ENCODE peak calls at places on chromosomes 13 and 19, in five cellular contexts. B is IMR-90, I is neuronal stem cell, F is trophoblast cell, T is mesenchymal stem cell. L is an unnamed sample.
A peak's percentile ranks its signal among the peaks of the same experiment; 100 is the strongest.

GRCh38 chr13:21458457-21458815 is 667 bp downstream of the ZDHHC20 start:
- DNase-seq in B (no peak), T (no peak), I (no peak), F (peak; percentile 77), L (peak; percentile 66)

GRCh38 chr19:19533826-19534225 is 4.2 kb upstream of the CILP2 start:
- DNase-seq in F (no peak), B (no peak), T (no peak), I (no peak), L (no peak)

GRCh38 chr13:29853131-29853530 is 2.7 kb upstream of the UBL3 start:
- DNase-seq in I (no peak), B (no peak), T (no peak), F (no peak), L (no peak)

GRCh38 chr13:68697551-68697950 is 1410.1 kb upstream of the ATXN8OS start:
- DNase-seq in F (no peak), B (no peak), T (peak; percentile 42), I (no peak), L (no peak)

GRCh38 chr13:41682766-41683165 is 225.4 kb downstream of the RGCC start:
- DNase-seq in B (no peak), T (no peak), I (no peak), F (peak; percentile 76), L (no peak)

GRCh38 chr19:14114854-14115253 is 2.7 kb downstream of the PRKACA start:
- DNase-seq in T (no peak), B (no peak), F (peak; percentile 51), I (no peak), L (peak; percentile 67)

GRCh38 chr19:29001006-29001921 is 211.7 kb downstream of the UQCRFS1 start:
- DNase-seq in B (no peak), F (peak; percentile 88), I (no peak), T (no peak), L (no peak)

GRCh38 chr13:68850160-68850559 is 1257.5 kb upstream of the ATXN8OS start:
- DNase-seq in I (no peak), T (peak; percentile 45), B (no peak), F (peak; percentile 80), L (no peak)

GRCh38 chr19:36420961-36421748 is 2.7 kb upstream of the ZFP82 start:
- DNase-seq in T (peak; percentile 28), F (peak; percentile 68), B (peak; percentile 27), I (peak; percentile 14), L (peak; percentile 31)

GRCh38 chr13:70523622-70524021 is 415.4 kb upstream of the KLHL1 start:
- DNase-seq in F (no peak), I (no peak), T (peak; percentile 32), B (no peak), L (no peak)

GRCh38 chr13:101712026-101712348 is 259.5 kb downstream of the ITGBL1 start:
- DNase-seq in I (no peak), F (no peak), T (no peak), B (no peak), L (no peak)

GRCh38 chr13:34360702-34361101 is 542.8 kb downstream of the RFC3 start:
- DNase-seq in F (peak; percentile 68), I (no peak), B (no peak), T (no peak), L (no peak)

GRCh38 chr13:97327521-97328221 is 105.5 kb downstream of the MBNL2 start:
- DNase-seq in I (no peak), B (peak; percentile 16), T (no peak), F (no peak), L (no peak)

GRCh38 chr19:19652482-19653295 is 9.2 kb upstream of the GMIP start:
- DNase-seq in F (no peak), I (no peak), T (no peak), B (peak; percentile 30), L (no peak)

GRCh38 chr19:16463991-16464575 is 7.7 kb downstream of the EPS15L1 start:
- DNase-seq in F (peak; percentile 85), I (no peak), B (peak; percentile 64), T (peak; percentile 61), L (no peak)

GRCh38 chr13:47178090-47178950 is 281.5 kb upstream of the HTR2A start:
- DNase-seq in B (no peak), F (peak; percentile 7), I (no peak), T (no peak), L (no peak)

GRCh38 chr13:44402902-44403719 is 29.5 kb downstream of the SERP2 start:
- DNase-seq in B (no peak), T (no peak), F (peak; percentile 65), I (no peak), L (no peak)

GRCh38 chr19:48835734-48836088 is 580 bp downstream of the HSD17B14 start:
- DNase-seq in F (peak; percentile 96), B (peak; percentile 71), I (peak; percentile 90), T (peak; percentile 91), L (peak; percentile 95)

GRCh38 chr13:38735655-38736440 is 49.0 kb downstream of the FREM2 start:
- DNase-seq in B (no peak), F (peak; percentile 49), I (no peak), T (no peak), L (no peak)

GRCh38 chr19:18915639-18916038 is 3.5 kb downstream of the COPE start:
- DNase-seq in F (no peak), T (peak; percentile 45), I (no peak), B (peak; percentile 30), L (peak; percentile 71)

GRCh38 chr19:44968670-44969069 is 13.5 kb downstream of the CLPTM1 start:
- DNase-seq in B (no peak), T (no peak), I (no peak), F (no peak), L (no peak)

GRCh38 chr19:51689751-51690358 is 3.3 kb upstream of the SPACA6 start:
- DNase-seq in T (peak; percentile 64), B (no peak), I (peak; percentile 68), F (peak; percentile 45), L (peak; percentile 84)

GRCh38 chr19:5103061-5103701 is 134.3 kb downstream of the KDM4B start:
- DNase-seq in I (no peak), F (no peak), T (no peak), B (peak; percentile 12), L (no peak)

GRCh38 chr19:13154241-13154778 is 4.1 kb downstream of the IER2 start:
- DNase-seq in F (peak; percentile 79), T (peak; percentile 82), I (peak; percentile 46), B (peak; percentile 95), L (peak; percentile 41)

GRCh38 chr13:51502206-51502651 is 49.4 kb upstream of the INTS6 start:
- DNase-seq in F (no peak), B (peak; percentile 59), I (no peak), T (peak; percentile 28), L (no peak)

GRCh38 chr13:29684441-29684840 is 89.0 kb upstream of the SLC7A1 start:
- DNase-seq in B (peak; percentile 34), I (no peak), F (no peak), T (no peak), L (no peak)

DNA sequence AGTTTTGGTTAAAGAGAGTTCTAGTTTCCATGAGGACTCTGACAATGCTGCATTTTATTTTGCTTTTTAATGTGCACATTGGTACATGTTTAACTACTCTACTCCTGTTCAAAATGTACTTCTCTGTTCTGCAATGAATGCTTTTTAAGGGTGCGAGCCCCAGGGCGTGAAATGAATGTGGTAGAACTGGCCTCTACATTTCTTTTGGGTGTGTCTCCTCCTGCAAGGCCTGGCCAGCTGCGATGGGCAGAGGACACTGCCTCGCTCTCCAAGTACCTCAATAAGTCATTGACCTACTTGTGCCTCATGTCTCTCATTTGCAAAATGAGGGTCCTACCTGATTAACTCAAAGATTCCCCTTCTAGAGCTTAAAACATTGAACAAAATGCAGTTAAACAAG is 6.7 kb downstream of the RGS9BP start:
- DNase-seq in F (peak; percentile 51), I (no peak), B (no peak), T (no peak), L (no peak)
- H4K91ac ChIP-seq in F (no peak overlapping the region), I (no peak overlapping the region), B (no peak overlapping the region), T (no peak overlapping the region), L (no peak overlapping the region)

GRCh38 chr13:113209336-113209879 is at the start of gene CUL4A:
- DNase-seq in B (peak; percentile 60), T (peak; percentile 84), I (peak; percentile 84), F (peak; percentile 75), L (peak; percentile 71)

GRCh38 chr13:113208424-113209335 is at the start of gene PCID2:
- DNase-seq in F (peak; percentile 96), T (peak; percentile 90), B (peak; percentile 84), I (peak; percentile 94), L (peak; percentile 89)

GRCh38 chr13:113209880-113210421 is 538 bp downstream of the CUL4A start:
- DNase-seq in B (peak; percentile 55), T (peak; percentile 82), I (peak; percentile 47), F (peak; percentile 84), L (peak; percentile 72)

GRCh38 chr13:113205428-113205931 is 3.0 kb downstream of the PCID2 start:
- DNase-seq in B (peak; percentile 65), I (no peak), F (no peak), T (peak; percentile 44), L (no peak)

DNA sequence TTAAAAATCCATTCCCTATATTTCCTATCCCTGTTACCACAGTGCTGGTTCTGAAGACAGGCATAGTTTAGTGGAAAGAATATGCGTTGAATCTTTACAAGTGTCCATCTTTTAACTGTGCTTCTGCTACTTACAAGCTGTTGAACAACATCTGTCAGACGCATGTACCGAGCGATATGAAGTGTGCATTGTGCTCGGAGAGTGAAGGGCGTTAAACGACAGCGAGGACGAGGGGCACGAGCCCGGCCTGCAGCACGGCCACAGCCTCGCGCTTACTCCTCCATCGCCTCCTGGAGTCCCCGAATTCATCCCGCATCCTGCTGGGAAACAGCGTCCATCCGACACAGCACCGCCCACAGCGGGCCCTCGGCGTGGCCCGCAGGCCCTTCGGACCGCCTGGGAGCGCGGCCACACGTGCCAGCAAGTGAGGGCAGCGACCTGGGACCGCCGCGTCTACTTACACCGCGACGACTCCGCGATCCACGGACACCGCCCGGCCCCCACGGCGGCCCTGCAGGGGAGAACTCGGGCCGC is 512 bp downstream of the PCID2 start:
- DNase-seq in F (peak; percentile 88), I (peak; percentile 50), B (peak; percentile 59), T (peak; percentile 77), L (peak; percentile 47)
- H4K91ac ChIP-seq in F (peak overlapping the region; percentile 56), I (no peak overlapping the region), B (peak overlapping the region; percentile 84), T (peak overlapping the region; percentile 89), L (peak overlapping the region; percentile 71)

GRCh38 chr19:38252935-38253691 is 3.1 kb downstream of the PPP1R14A start:
- DNase-seq in I (no peak), B (no peak), F (no peak), T (peak; percentile 51), L (no peak)

GRCh38 chr19:38255759-38256052 is 468 bp downstream of the PPP1R14A start:
- DNase-seq in B (no peak), I (no peak), T (peak; percentile 41), F (no peak), L (no peak)

GRCh38 chr19:38251564-38252051 is 4.6 kb downstream of the PPP1R14A start:
- DNase-seq in B (no peak), T (peak; percentile 56), F (no peak), I (no peak), L (no peak)

GRCh38 chr19:38252385-38252784 is 3.8 kb downstream of the PPP1R14A start:
- DNase-seq in T (no peak), I (no peak), B (no peak), F (no peak), L (no peak)

DNA sequence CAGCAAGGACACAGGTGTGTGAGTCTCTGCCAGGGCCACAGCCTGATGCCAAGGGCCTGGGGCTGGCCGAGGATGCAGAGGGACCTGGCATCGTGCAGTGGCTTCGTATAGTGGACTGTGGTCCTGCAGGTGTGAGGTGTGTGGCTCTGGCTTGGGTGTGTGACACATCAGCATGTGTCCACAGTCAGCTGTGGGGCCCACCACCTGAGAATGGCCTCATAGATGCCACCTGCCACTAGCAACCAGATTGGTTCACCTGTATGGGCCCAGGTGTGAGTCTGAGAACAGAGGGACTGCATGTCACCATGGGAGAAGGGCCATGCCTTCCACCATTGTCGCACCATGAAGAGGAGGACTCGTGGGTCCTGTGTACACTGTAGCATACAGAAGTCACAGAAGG is 2.4 kb downstream of the PPP1R14A start:
- DNase-seq in B (no peak), F (no peak), I (no peak), T (no peak), L (no peak)
- H4K91ac ChIP-seq in B (peak overlapping the region; percentile 32), F (no peak overlapping the region), I (no peak overlapping the region), T (peak overlapping the region; percentile 73), L (no peak overlapping the region)

GRCh38 chr13:40136896-40137295 is 481.4 kb downstream of the COG6 start:
- DNase-seq in I (no peak), F (no peak), T (peak; percentile 30), B (no peak), L (no peak)
- H4K91ac ChIP-seq in I (no peak overlapping the region), F (peak overlapping the region; percentile 71), T (no peak overlapping the region), B (no peak overlapping the region), L (no peak overlapping the region)

L was measured in H9.